ENCODE peak calls at places on chromosomes 5 and 9, in eight cellular contexts. Y, B, O, X, I, H, U and R are unnamed samples.

GRCh38 chr5:41193462-41194166 is 19.7 kb downstream of the C6 start:
- DNase-seq in Y (no peak), B (peak; percentile 90), O (peak; percentile 94), X (peak; percentile 91), I (no peak), H (peak; percentile 99), U (peak; percentile 91), R (no peak)

GRCh38 chr9:89177401-89178161 is 1.0 kb downstream of the SHC3 start:
- DNase-seq in Y (no peak), B (no peak), O (no peak), X (no peak), I (no peak), H (peak; percentile 87), U (no peak), R (no peak)

GRCh38 chr5:170522211-170523128 is 18.6 kb downstream of the KCNIP1 start:
- DNase-seq in Y (no peak), B (peak; percentile 79), O (no peak), X (no peak), I (no peak), H (no peak), U (no peak), R (no peak)

GRCh38 chr5:142621227-142621626 is 64.7 kb downstream of the FGF1 start:
- DNase-seq in Y (no peak), B (no peak), O (no peak), X (no peak), I (no peak), H (no peak), U (no peak), R (no peak)

GRCh38 chr5:31412324-31412723 is 119.6 kb downstream of the DROSHA start:
- DNase-seq in Y (no peak), B (no peak), O (no peak), X (no peak), I (no peak), H (no peak), U (no peak), R (no peak)

GRCh38 chr9:135702002-135702721 is at the start of gene KCNT1:
- DNase-seq in Y (no peak), B (no peak), O (no peak), X (peak; percentile 40), I (peak; percentile 94), H (no peak), U (peak; percentile 88), R (peak; percentile 99)

GRCh38 chr5:175382171-175382570 is 61.8 kb downstream of the DRD1 start:
- DNase-seq in Y (no peak), B (no peak), O (no peak), X (no peak), I (no peak), H (no peak), U (no peak), R (no peak)

GRCh38 chr9:136532799-136533774 is 12.8 kb downstream of the NOTCH1 start:
- DNase-seq in Y (no peak), B (no peak), O (no peak), X (no peak), I (no peak), H (no peak), U (no peak), R (peak; percentile 76)

GRCh38 chr5:6235726-6236125 is 142.6 kb downstream of the MED10 start:
- DNase-seq in Y (no peak), B (no peak), O (no peak), X (no peak), I (no peak), H (no peak), U (no peak), R (no peak)

GRCh38 chr9:91361294-91362201 is at the start of gene AUH:
- DNase-seq in Y (peak; percentile 40), B (peak; percentile 67), O (peak; percentile 89), X (peak; percentile 91), I (peak; percentile 73), H (peak; percentile 95), U (peak; percentile 92), R (peak; percentile 89)

GRCh38 chr5:73617510-73618279 is 8.3 kb upstream of the ARHGEF28 start:
- DNase-seq in Y (no peak), B (no peak), O (no peak), X (no peak), I (no peak), H (no peak), U (no peak), R (no peak)

GRCh38 chr5:69295088-69295754 is 37.4 kb downstream of the CCDC125 start:
- DNase-seq in Y (no peak), B (no peak), O (no peak), X (no peak), I (no peak), H (no peak), U (no peak), R (no peak)

GRCh38 chr5:35001842-35002241 is 45.9 kb downstream of the AGXT2 start:
- DNase-seq in Y (no peak), B (no peak), O (no peak), X (no peak), I (no peak), H (no peak), U (no peak), R (no peak)

GRCh38 chr9:21677834-21678233 is 124.6 kb upstream of the MTAP start:
- DNase-seq in Y (peak; percentile 99), B (no peak), O (no peak), X (no peak), I (peak; percentile 43), H (no peak), U (no peak), R (no peak)

GRCh38 chr9:33721674-33722358 is 73.5 kb upstream of the PRSS3 start:
- DNase-seq in Y (peak; percentile 81), B (peak; percentile 54), O (peak; percentile 86), X (peak; percentile 90), I (peak; percentile 66), H (peak; percentile 95), U (peak; percentile 89), R (peak; percentile 53)

GRCh38 chr9:33722359-33722675 is 73.0 kb upstream of the PRSS3 start:
- DNase-seq in Y (no peak), B (no peak), O (no peak), X (no peak), I (no peak), H (no peak), U (no peak), R (no peak)

GRCh38 chr9:33714989-33715388 is 80.4 kb upstream of the PRSS3 start:
- DNase-seq in Y (no peak), B (no peak), O (no peak), X (no peak), I (no peak), H (no peak), U (no peak), R (no peak)

GRCh38 chr9:33718987-33719386 is 76.4 kb upstream of the PRSS3 start:
- DNase-seq in Y (no peak), B (no peak), O (no peak), X (no peak), I (no peak), H (no peak), U (no peak), R (no peak)

GRCh38 chr9:33719581-33720374 is 75.6 kb upstream of the PRSS3 start:
- DNase-seq in Y (no peak), B (no peak), O (no peak), X (no peak), I (peak; percentile 30), H (no peak), U (no peak), R (no peak)
- TF ChIP-seq POLR2A in Y (no peak), B (no peak), O (no peak), X (no peak), I (no peak), H (no peak), U (no peak), R (no peak)

DNA sequence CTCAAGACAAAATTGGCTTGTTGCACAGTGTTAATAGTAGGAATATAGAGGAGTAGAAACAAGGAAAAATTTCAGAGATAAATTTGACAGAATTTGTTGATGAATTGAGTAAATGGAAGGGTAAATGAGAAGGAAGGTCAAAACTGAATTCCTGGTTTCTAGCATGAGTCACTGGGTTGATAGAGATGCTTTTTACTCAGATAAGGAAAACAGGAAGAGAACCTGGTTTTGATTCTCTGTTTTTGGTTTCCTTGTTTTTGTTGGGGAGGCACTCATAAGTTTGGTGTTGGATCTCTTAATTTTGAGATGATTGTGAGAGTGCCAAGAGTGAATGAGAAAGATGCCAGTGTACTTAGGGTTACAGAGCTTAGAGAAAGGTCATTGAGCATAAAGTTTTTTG is 7.1 kb downstream of the LRRC70 start:
- DNase-seq in Y (no peak), B (no peak), O (no peak), X (no peak), I (no peak), H (no peak), U (no peak), R (no peak)
- TF ChIP-seq POLR2A in Y (no peak), B (no peak), O (no peak), X (no peak), I (no peak), H (no peak), U (no peak), R (no peak)

DNA sequence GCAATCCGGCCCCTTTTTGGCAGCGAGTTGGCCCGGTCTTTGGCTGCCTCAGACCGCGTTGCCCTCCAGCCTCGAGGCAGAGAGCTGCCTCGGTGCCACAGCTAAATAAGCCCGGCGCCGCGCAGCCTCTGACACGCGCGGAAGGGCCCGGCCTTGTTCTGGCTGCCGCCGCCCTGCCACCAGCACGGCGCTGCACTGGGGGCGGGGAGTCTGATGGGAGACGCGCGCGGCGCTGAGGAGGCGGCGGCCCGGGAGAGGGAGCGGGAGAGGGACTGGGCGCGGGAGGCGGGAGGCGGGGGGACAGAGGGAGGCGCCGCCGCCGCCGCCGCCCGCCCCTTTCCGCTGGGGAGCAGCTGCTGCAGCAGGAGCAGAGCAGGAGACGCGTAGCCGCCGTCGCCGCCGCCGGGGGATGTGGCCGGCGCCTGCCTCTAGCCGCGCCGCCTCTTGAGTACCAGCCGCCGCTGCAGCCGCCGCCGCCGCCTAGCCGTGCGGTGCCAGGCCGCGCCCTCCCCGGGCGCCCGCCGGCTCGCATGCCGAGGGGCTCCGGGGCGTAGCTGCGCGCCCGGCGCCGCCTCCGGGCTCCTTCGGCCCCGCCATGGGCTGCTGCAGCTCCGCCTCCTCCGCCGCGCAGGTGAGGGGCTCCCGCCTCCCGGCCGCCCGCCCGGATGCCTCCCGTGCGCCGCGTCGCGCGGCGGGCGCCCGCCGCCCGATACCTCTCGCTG is at the start of gene SLC44A1:
- DNase-seq in Y (peak; percentile 83), B (peak; percentile 96), O (peak; percentile 97), X (peak; percentile 98), I (peak; percentile 69), H (peak; percentile 99), U (peak; percentile 95), R (peak; percentile 54)
- TF ChIP-seq POLR2A in Y (peak; percentile 42), B (no peak), O (peak; percentile 90), X (peak; percentile 85), I (peak; percentile 56), H (peak; percentile 29), U (peak; percentile 43), R (no peak)

DNA sequence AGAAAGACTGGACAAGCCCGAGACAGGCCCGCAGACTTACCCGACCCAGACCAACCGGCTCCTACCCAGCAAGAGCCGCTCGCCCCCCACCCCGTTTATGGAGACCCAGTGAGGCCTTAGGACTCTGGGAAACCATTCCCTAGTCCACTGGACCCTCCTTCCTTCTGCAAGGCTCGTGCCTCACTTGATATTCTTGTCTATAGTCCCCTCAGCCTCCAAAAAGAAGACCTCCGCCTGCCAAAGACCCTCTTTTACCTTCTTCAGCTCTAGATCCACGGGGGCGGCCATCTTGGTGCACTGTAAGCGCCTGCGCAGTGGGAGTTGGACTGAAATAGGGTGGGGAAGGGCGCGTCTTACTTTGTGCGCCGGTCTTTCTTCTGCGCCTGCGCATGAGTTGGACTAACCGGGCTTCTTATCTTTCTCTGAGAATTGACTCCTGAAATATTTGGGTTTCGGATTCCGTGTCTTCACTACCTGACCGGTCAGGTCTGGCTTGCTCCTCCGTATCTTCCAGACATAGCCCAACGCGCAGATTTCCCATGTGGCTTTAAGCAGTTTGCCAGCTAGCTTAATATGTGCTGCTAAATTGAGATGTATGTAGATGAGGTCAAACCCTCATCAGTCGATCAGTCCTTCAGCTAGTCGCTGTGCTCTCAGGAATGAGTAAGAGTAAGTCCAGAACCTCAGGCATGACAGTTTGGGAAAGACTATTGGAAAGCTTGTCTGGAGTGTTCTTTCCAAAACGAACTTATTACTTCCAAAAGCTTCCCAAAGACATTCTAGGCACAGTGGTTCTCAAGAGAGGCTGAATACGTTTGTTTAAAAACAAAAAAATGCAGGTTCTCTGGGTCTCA is at the start of gene PFDN1:
- DNase-seq in Y (peak; percentile 81), B (peak; percentile 87), O (peak; percentile 95), X (peak; percentile 95), I (peak; percentile 95), H (peak; percentile 98), U (peak; percentile 88), R (peak; percentile 88)
- TF ChIP-seq POLR2A in Y (peak; percentile 81), B (peak; percentile 4), O (no peak), X (peak; percentile 31), I (peak; percentile 44), H (no peak), U (peak; percentile 41), R (peak; percentile 86)